ENCODE peak calls at places on chromosomes 3 and 15, in nine cellular contexts. H is adipocyte, R is cardiac muscle cell, F is stomach, Z is heart left ventricle, U is body of pancreas, S is HCT116, D is IMR-90, I is SK-N-SH. Q is an unnamed sample.

GRCh38 chr3:133991637-133992036 is 38.1 kb downstream of the SLCO2A1 start:
- DNase-seq in H (peak; percentile 11), R (peak; percentile 8), F (no peak), Z (no peak), U (no peak), S (no peak), D (no peak), I (no peak), Q (no peak)

GRCh38 chr3:13657660-13658435 is 108.9 kb downstream of the FBLN2 start:
- DNase-seq in H (peak; percentile 85), R (peak; percentile 42), F (peak; percentile 49), Z (no peak), U (peak; percentile 58), S (peak; percentile 26), D (peak; percentile 22), I (peak; percentile 92), Q (peak; percentile 51)

GRCh38 chr15:82150645-82151044 is 104.8 kb upstream of the MEX3B start:
- DNase-seq in H (no peak), R (no peak), F (no peak), Z (no peak), U (no peak), S (no peak), D (no peak), I (no peak), Q (no peak)

GRCh38 chr15:95511680-95512079 is 818.8 kb upstream of the NR2F2 start:
- DNase-seq in H (peak; percentile 4), R (no peak), F (no peak), Z (no peak), U (no peak), S (no peak), D (peak; percentile 52), I (no peak), Q (no peak)

GRCh38 chr15:62896969-62897486 is 145.5 kb upstream of the TPM1 start:
- DNase-seq in H (peak; percentile 98), R (peak; percentile 98), F (peak; percentile 88), Z (peak; percentile 94), U (peak; percentile 92), S (peak; percentile 94), D (peak; percentile 99), I (peak; percentile 78), Q (peak; percentile 84)

GRCh38 chr15:98207928-98208327 is 247.4 kb downstream of the ARRDC4 start:
- DNase-seq in H (no peak), R (no peak), F (no peak), Z (no peak), U (no peak), S (no peak), D (no peak), I (no peak), Q (no peak)

GRCh38 chr15:62417444-62417843 is 252.4 kb upstream of the C2CD4B start:
- DNase-seq in H (peak; percentile 38), R (no peak), F (no peak), Z (no peak), U (no peak), S (no peak), D (peak; percentile 59), I (no peak), Q (no peak)

GRCh38 chr3:11601446-11602241 is 42.1 kb downstream of the VGLL4 start:
- DNase-seq in H (no peak), R (peak; percentile 67), F (peak; percentile 60), Z (no peak), U (no peak), S (no peak), D (peak; percentile 39), I (no peak), Q (no peak)

GRCh38 chr15:31975446-31976229 is 54.7 kb upstream of the CHRNA7 start:
- DNase-seq in H (peak; percentile 44), R (no peak), F (no peak), Z (no peak), U (peak; percentile 29), S (no peak), D (no peak), I (peak; percentile 79), Q (peak; percentile 72)

DNA sequence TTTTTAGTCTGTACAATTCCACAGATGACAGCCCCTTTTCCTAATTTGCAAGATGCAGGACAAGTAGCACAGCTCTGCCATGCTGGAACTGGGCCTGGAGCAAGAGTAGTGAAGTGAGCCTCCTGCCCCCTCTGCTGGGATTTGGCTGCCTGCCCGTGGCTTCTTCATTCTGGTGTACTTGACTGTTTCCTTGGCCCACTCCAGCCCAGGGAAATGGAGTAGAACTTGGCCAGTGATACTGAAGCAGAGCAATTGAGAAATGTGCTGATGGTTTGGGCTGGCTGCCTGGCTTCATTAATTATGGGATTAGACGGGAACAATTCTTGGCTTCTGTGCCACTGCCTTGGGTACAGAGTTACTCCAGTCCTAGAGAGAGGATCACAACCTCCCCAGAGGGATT is 2.8 kb downstream of the GPD1L start:
- DNase-seq in H (peak; percentile 75), R (peak; percentile 91), F (peak; percentile 60), Z (peak; percentile 90), U (peak; percentile 67), S (no peak), D (peak; percentile 39), I (peak; percentile 46), Q (peak; percentile 80)
- H3K4me1 ChIP-seq in H (peaks cover 41% of the 10 kb centered on the region), R (peaks cover 5% of the 10 kb centered on the region), F (peaks cover 62% of the 10 kb centered on the region), Z (peaks cover 70% of the 10 kb centered on the region), U (peaks cover 59% of the 10 kb centered on the region), S (peaks cover 14% of the 10 kb centered on the region), D (peaks cover 9% of the 10 kb centered on the region), I (no peaks in the 10 kb centered on the region), Q (peaks cover 32% of the 10 kb centered on the region)

GRCh38 chr3:42764561-42765295 is 8.3 kb downstream of the CCDC13 start:
- DNase-seq in H (no peak), R (no peak), F (no peak), Z (no peak), U (no peak), S (no peak), D (no peak), I (no peak), Q (no peak)

GRCh38 chr3:42758126-42758525 is 14.9 kb downstream of the CCDC13 start:
- DNase-seq in H (no peak), R (no peak), F (no peak), Z (no peak), U (no peak), S (no peak), D (no peak), I (no peak), Q (no peak)

GRCh38 chr3:42764115-42764514 is 8.9 kb downstream of the CCDC13 start:
- DNase-seq in H (no peak), R (no peak), F (no peak), Z (no peak), U (no peak), S (no peak), D (no peak), I (no peak), Q (no peak)

GRCh38 chr3:42762046-42762724 is 10.9 kb downstream of the CCDC13 start:
- DNase-seq in H (peak; percentile 53), R (no peak), F (no peak), Z (no peak), U (no peak), S (no peak), D (no peak), I (no peak), Q (no peak)

GRCh38 chr3:42763023-42763422 is 10.0 kb downstream of the CCDC13 start:
- DNase-seq in H (peak; percentile 66), R (peak; percentile 59), F (no peak), Z (no peak), U (no peak), S (no peak), D (peak; percentile 81), I (no peak), Q (no peak)
- H3K4me3 ChIP-seq in H (no peak overlapping the region), R (no peak overlapping the region), F (no peak overlapping the region), Z (no peak overlapping the region), U (no peak overlapping the region), S (no peak overlapping the region), D (no peak overlapping the region), I (no peak overlapping the region), Q (no peak overlapping the region)

DNA sequence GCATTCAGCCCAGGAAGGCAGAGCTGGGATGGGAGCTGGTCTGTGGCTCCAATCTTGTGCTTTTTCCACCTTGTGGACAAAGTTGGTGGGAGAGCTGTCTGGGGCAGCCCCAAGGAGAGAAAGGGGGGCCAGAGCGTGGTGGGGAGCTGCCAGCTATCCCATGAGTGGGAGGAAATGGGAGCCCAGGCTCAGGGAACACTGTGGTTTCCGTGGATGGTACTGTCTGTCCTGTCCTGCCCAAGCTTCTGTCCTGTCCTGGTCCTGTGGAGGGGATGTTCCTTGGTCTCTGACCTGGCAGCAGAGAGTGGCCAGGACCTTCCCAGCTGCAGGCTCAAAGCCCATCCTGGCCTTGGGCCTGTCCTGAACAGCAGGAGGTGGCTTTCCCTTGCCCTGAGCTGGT is 72.6 kb upstream of the SEC13 start:
- DNase-seq in H (no peak), R (no peak), F (no peak), Z (no peak), U (no peak), S (no peak), D (no peak), I (no peak), Q (no peak)
- H3K4me1 ChIP-seq in H (no peaks in the 10 kb centered on the region), R (no peaks in the 10 kb centered on the region), F (no peaks in the 10 kb centered on the region), Z (no peaks in the 10 kb centered on the region), U (no peaks in the 10 kb centered on the region), S (no peaks in the 10 kb centered on the region), D (no peaks in the 10 kb centered on the region), I (no peaks in the 10 kb centered on the region), Q (no peaks in the 10 kb centered on the region)

GRCh38 chr3:5429517-5429890 is 242.0 kb downstream of the EDEM1 start:
- DNase-seq in H (no peak), R (no peak), F (no peak), Z (no peak), U (no peak), S (no peak), D (no peak), I (no peak), Q (no peak)

GRCh38 chr3:5427021-5427420 is 239.5 kb downstream of the EDEM1 start:
- DNase-seq in H (no peak), R (no peak), F (no peak), Z (no peak), U (no peak), S (no peak), D (no peak), I (no peak), Q (no peak)

GRCh38 chr3:5427938-5428337 is 240.4 kb downstream of the EDEM1 start:
- DNase-seq in H (no peak), R (no peak), F (no peak), Z (no peak), U (no peak), S (no peak), D (no peak), I (no peak), Q (no peak)

GRCh38 chr3:5430701-5431100 is 243.2 kb downstream of the EDEM1 start:
- DNase-seq in H (no peak), R (no peak), F (no peak), Z (no peak), U (no peak), S (no peak), D (no peak), I (no peak), Q (no peak)

DNA sequence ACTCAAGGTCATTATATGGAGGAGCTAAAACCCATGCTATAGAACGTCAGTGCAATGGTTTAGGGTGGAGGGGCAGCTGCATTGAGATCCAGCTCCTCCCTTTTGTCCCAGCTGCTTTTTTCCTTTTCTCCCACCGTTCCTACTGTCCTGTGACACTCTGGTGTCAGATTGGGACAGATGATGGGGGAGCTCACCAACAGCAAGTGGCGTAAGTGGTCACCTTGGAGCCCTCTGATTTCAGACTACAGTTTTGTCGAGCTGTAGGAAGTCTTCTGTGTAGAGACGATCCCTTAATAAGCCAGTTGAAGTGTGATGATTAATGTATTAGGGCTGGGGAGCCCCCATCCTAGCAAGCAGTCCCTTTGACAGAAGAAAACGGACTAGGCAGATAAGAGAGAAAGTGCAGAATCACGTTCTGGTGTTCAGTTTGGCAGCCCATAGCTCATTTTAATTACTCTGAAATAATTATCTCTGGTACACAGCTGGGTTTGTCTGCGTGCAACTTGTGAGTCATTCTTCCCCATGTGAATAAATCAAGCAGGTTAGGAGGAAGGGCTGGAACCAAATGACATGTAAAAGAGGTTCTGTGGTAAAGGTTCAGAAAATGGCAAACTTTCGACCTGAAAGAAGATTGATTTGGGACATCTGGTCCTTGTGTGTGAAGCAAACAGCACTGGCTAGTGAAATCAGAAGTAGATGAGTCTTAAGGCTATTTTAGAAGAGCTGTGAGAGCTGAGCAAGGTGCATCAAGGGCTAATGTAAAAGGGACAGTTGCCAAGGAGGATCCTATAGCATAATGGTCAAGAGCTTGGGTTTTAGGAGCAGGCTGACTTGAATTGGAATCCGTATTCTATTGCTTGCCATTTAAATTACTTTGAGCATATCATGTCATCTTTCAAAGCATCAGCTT is 241.4 kb downstream of the EDEM1 start:
- DNase-seq in H (no peak), R (no peak), F (no peak), Z (no peak), U (no peak), S (no peak), D (no peak), I (no peak), Q (no peak)
- H3K4me3 ChIP-seq in H (no peak overlapping the region), R (no peak overlapping the region), F (no peak overlapping the region), Z (no peak overlapping the region), U (no peak overlapping the region), S (no peak overlapping the region), D (no peak overlapping the region), I (no peak overlapping the region), Q (no peak overlapping the region)